ENCODE peak calls at places on chromosomes 7 and 10, in ten cellular contexts. M, S, P, G, B, H, T, J, R and I are unnamed samples.

GRCh38 chr7:76280408-76280807 is 22.1 kb upstream of the HSPB1 start:
- DNase-seq in M (no peak), S (no peak), P (no peak), G (peak), B (no peak), H (no peak), T (no peak), J (no peak), R (no peak), I (no peak)

GRCh38 chr7:27204851-27205322 is 5.0 kb upstream of the HOXA13 start:
- DNase-seq in M (no peak), S (peak), P (no peak), G (no peak), B (no peak), H (no peak), T (no peak), J (no peak), R (no peak), I (peak)

GRCh38 chr10:59273453-59273852 is 88.9 kb downstream of the FAM13C start:
- DNase-seq in M (peak), S (no peak), P (no peak), G (no peak), B (no peak), H (no peak), T (peak), J (no peak), R (no peak), I (no peak)

GRCh38 chr7:116434820-116435341 is 64.7 kb upstream of the CAV2 start:
- DNase-seq in M (peak), S (no peak), P (no peak), G (no peak), B (peak), H (no peak), T (peak), J (no peak), R (peak), I (no peak)

GRCh38 chr7:34080513-34080912 is 175.2 kb downstream of the BMPER start:
- DNase-seq in M (no peak), S (no peak), P (no peak), G (no peak), B (peak), H (no peak), T (peak), J (no peak), R (no peak), I (no peak)

GRCh38 chr10:128361487-128361886 is 235.3 kb upstream of the MKI67 start:
- DNase-seq in M (no peak), S (no peak), P (no peak), G (no peak), B (no peak), H (no peak), T (no peak), J (no peak), R (no peak), I (no peak)

GRCh38 chr7:149302222-149302621 is 40.2 kb downstream of the ZNF783 start:
- DNase-seq in M (no peak), S (peak), P (no peak), G (peak), B (no peak), H (no peak), T (no peak), J (no peak), R (no peak), I (no peak)

GRCh38 chr10:116038259-116038658 is 234.7 kb downstream of the GFRA1 start:
- DNase-seq in M (peak), S (no peak), P (peak), G (no peak), B (peak), H (no peak), T (peak), J (no peak), R (no peak), I (no peak)

GRCh38 chr10:624605-625334 is 64.7 kb downstream of the DIP2C start:
- DNase-seq in M (peak), S (no peak), P (peak), G (peak), B (peak), H (peak), T (peak), J (peak), R (no peak), I (peak)

GRCh38 chr7:107971613-107972012 is 31.3 kb downstream of the LAMB1 start:
- DNase-seq in M (no peak), S (no peak), P (no peak), G (no peak), B (no peak), H (no peak), T (peak), J (peak), R (no peak), I (no peak)

GRCh38 chr10:71316081-71316785 is 2.8 kb upstream of the SLC29A3 start:
- DNase-seq in M (no peak), S (no peak), P (no peak), G (no peak), B (no peak), H (no peak), T (peak), J (no peak), R (no peak), I (no peak)

GRCh38 chr10:122878799-122879338 is 512 bp downstream of the FAM24B start:
- DNase-seq in M (no peak), S (no peak), P (no peak), G (peak), B (no peak), H (no peak), T (peak), J (no peak), R (no peak), I (no peak)

GRCh38 chr10:46543379-46544014 is 13.0 kb downstream of the GPRIN2 start:
- DNase-seq in M (no peak), S (no peak), P (no peak), G (peak), B (no peak), H (peak), T (no peak), J (peak), R (no peak), I (peak)

GRCh38 chr7:111108526-111108925 is 17.6 kb downstream of the LRRN3 start:
- DNase-seq in M (peak), S (no peak), P (no peak), G (no peak), B (peak), H (no peak), T (peak), J (no peak), R (no peak), I (no peak)

GRCh38 chr7:77958436-77958835 is 159.9 kb downstream of the PHTF2 start:
- DNase-seq in M (no peak), S (no peak), P (no peak), G (no peak), B (no peak), H (no peak), T (no peak), J (no peak), R (no peak), I (no peak)

GRCh38 chr10:22343761-22344160 is 1.5 kb upstream of the SPAG6 start:
- DNase-seq in M (no peak), S (no peak), P (no peak), G (no peak), B (no peak), H (no peak), T (no peak), J (no peak), R (no peak), I (no peak)

GRCh38 chr7:140639366-140640053 is 1.1 kb downstream of the DENND2A start:
- DNase-seq in M (peak), S (no peak), P (no peak), G (peak), B (peak), H (peak), T (peak), J (no peak), R (no peak), I (peak)

GRCh38 chr7:116966606-116967005 is 13.3 kb downstream of the ST7 start:
- DNase-seq in M (no peak), S (no peak), P (no peak), G (no peak), B (no peak), H (no peak), T (no peak), J (no peak), R (no peak), I (no peak)

GRCh38 chr7:18337425-18337824 is 158.1 kb upstream of the HDAC9 start:
- DNase-seq in M (no peak), S (no peak), P (no peak), G (no peak), B (no peak), H (no peak), T (no peak), J (no peak), R (no peak), I (no peak)

GRCh38 chr7:27914409-27914808 is 174.4 kb downstream of the TAX1BP1 start:
- DNase-seq in M (no peak), S (no peak), P (no peak), G (no peak), B (no peak), H (no peak), T (no peak), J (no peak), R (no peak), I (no peak)

GRCh38 chr10:49760789-49761188 is 1.3 kb downstream of the OGDHL start:
- DNase-seq in M (no peak), S (no peak), P (no peak), G (peak), B (no peak), H (no peak), T (no peak), J (no peak), R (no peak), I (no peak)

GRCh38 chr10:22010973-22011408 is 7.5 kb upstream of the DNAJC1 start:
- DNase-seq in M (peak), S (no peak), P (no peak), G (no peak), B (no peak), H (no peak), T (peak), J (no peak), R (peak), I (no peak)

GRCh38 chr10:86310291-86310690 is 56.3 kb downstream of the GRID1 start:
- DNase-seq in M (no peak), S (no peak), P (peak), G (no peak), B (no peak), H (no peak), T (no peak), J (no peak), R (no peak), I (peak)

GRCh38 chr7:99601656-99602310 is 3.7 kb downstream of the TMEM225B start:
- DNase-seq in M (no peak), S (no peak), P (no peak), G (no peak), B (no peak), H (no peak), T (no peak), J (no peak), R (no peak), I (no peak)

GRCh38 chr7:141455686-141456085 is 95.5 kb upstream of the AGK start:
- DNase-seq in M (no peak), S (no peak), P (no peak), G (no peak), B (no peak), H (no peak), T (no peak), J (no peak), R (no peak), I (no peak)

GRCh38 chr10:127453706-127454105 is 95.4 kb upstream of the NPS start:
- DNase-seq in M (no peak), S (no peak), P (no peak), G (no peak), B (no peak), H (no peak), T (no peak), J (no peak), R (no peak), I (no peak)

GRCh38 chr10:111766464-111766863 is 417.1 kb downstream of the GPAM start:
- DNase-seq in M (no peak), S (no peak), P (no peak), G (no peak), B (no peak), H (no peak), T (no peak), J (no peak), R (no peak), I (no peak)

GRCh38 chr10:375885-376505 is 240.7 kb downstream of the ZMYND11 start:
- DNase-seq in M (no peak), S (no peak), P (no peak), G (no peak), B (no peak), H (no peak), T (no peak), J (no peak), R (no peak), I (no peak)

GRCh38 chr10:26787362-26787761 is 73.4 kb downstream of the ABI1 start:
- DNase-seq in M (no peak), S (no peak), P (no peak), G (no peak), B (no peak), H (no peak), T (no peak), J (no peak), R (no peak), I (no peak)

GRCh38 chr7:133230591-133231194 is 22.2 kb upstream of the EXOC4 start:
- DNase-seq in M (peak), S (no peak), P (no peak), G (peak), B (peak), H (no peak), T (peak), J (no peak), R (peak), I (peak)

GRCh38 chr7:130881799-130882141 is 147.8 kb upstream of the KLF14 start:
- DNase-seq in M (no peak), S (no peak), P (no peak), G (no peak), B (no peak), H (no peak), T (no peak), J (no peak), R (no peak), I (no peak)

GRCh38 chr7:24476227-24476626 is 97.0 kb upstream of the PALS2 start:
- DNase-seq in M (no peak), S (no peak), P (no peak), G (no peak), B (no peak), H (no peak), T (no peak), J (no peak), R (no peak), I (no peak)

GRCh38 chr7:116786791-116787443 is 75.5 kb upstream of the CAPZA2 start:
- DNase-seq in M (peak), S (no peak), P (no peak), G (no peak), B (no peak), H (no peak), T (peak), J (no peak), R (no peak), I (no peak)

GRCh38 chr10:53690556-53691240 is 918.1 kb upstream of the MBL2 start:
- DNase-seq in M (no peak), S (no peak), P (no peak), G (peak), B (no peak), H (no peak), T (no peak), J (no peak), R (no peak), I (no peak)

GRCh38 chr10:4033341-4033896 is 248.4 kb upstream of the KLF6 start:
- DNase-seq in M (no peak), S (no peak), P (no peak), G (no peak), B (no peak), H (no peak), T (no peak), J (no peak), R (no peak), I (no peak)

GRCh38 chr10:109740436-109740835 is 182.9 kb downstream of the XPNPEP1 start:
- DNase-seq in M (peak), S (no peak), P (no peak), G (no peak), B (no peak), H (no peak), T (peak), J (no peak), R (no peak), I (no peak)

GRCh38 chr7:9231683-9232082 is 798.3 kb downstream of the NXPH1 start:
- DNase-seq in M (no peak), S (no peak), P (no peak), G (no peak), B (no peak), H (no peak), T (no peak), J (no peak), R (no peak), I (no peak)

GRCh38 chr7:134750083-134751062 is 29.1 kb upstream of the CALD1 start:
- DNase-seq in M (peak), S (no peak), P (no peak), G (peak), B (no peak), H (peak), T (peak), J (no peak), R (peak), I (peak)

GRCh38 chr7:128447944-128448556 is 7.6 kb upstream of the HILPDA start:
- DNase-seq in M (no peak), S (no peak), P (no peak), G (no peak), B (no peak), H (no peak), T (no peak), J (no peak), R (no peak), I (no peak)

GRCh38 chr7:157555308-157555707 is 218.5 kb downstream of the DNAJB6 start:
- DNase-seq in M (peak), S (no peak), P (peak), G (no peak), B (peak), H (no peak), T (no peak), J (no peak), R (no peak), I (no peak)

GRCh38 chr7:126805351-126805750 is 447.4 kb downstream of the GRM8 start:
- DNase-seq in M (no peak), S (no peak), P (no peak), G (no peak), B (no peak), H (no peak), T (no peak), J (no peak), R (no peak), I (no peak)

GRCh38 chr7:126801738-126802137 is 451.0 kb downstream of the GRM8 start:
- DNase-seq in M (no peak), S (no peak), P (no peak), G (no peak), B (no peak), H (no peak), T (no peak), J (no peak), R (no peak), I (no peak)

GRCh38 chr7:126803990-126804389 is 448.8 kb downstream of the GRM8 start:
- DNase-seq in M (no peak), S (no peak), P (no peak), G (peak), B (peak), H (no peak), T (no peak), J (no peak), R (no peak), I (no peak)

GRCh38 chr7:126804604-126805003 is 448.1 kb downstream of the GRM8 start:
- DNase-seq in M (no peak), S (no peak), P (no peak), G (no peak), B (no peak), H (no peak), T (no peak), J (no peak), R (no peak), I (no peak)

GRCh38 chr7:126803060-126803665 is 449.6 kb downstream of the GRM8 start:
- DNase-seq in M (peak), S (no peak), P (no peak), G (peak), B (peak), H (no peak), T (peak), J (no peak), R (peak), I (peak)
- TF ChIP-seq CTCF in M (peak), S (no peak), P (peak), G (peak), B (peak), H (no peak), T (peak), J (peak), R (peak), I (peak)

GRCh38 chr10:76085773-76086570 is 654.5 kb downstream of the LRMDA start:
- DNase-seq in M (no peak), S (no peak), P (no peak), G (no peak), B (no peak), H (no peak), T (no peak), J (no peak), R (no peak), I (no peak)

GRCh38 chr10:76085002-76085401 is 653.6 kb downstream of the LRMDA start:
- DNase-seq in M (no peak), S (no peak), P (no peak), G (no peak), B (no peak), H (no peak), T (no peak), J (no peak), R (no peak), I (no peak)

GRCh38 chr10:76082956-76083355 is 651.5 kb downstream of the LRMDA start:
- DNase-seq in M (peak), S (no peak), P (no peak), G (no peak), B (peak), H (no peak), T (peak), J (no peak), R (peak), I (no peak)

GRCh38 chr10:76089626-76090185 is 658.3 kb downstream of the LRMDA start:
- DNase-seq in M (no peak), S (no peak), P (no peak), G (no peak), B (no peak), H (no peak), T (no peak), J (no peak), R (no peak), I (no peak)

GRCh38 chr10:76086571-76087260 is 655.3 kb downstream of the LRMDA start:
- DNase-seq in M (peak), S (no peak), P (peak), G (peak), B (peak), H (peak), T (peak), J (no peak), R (no peak), I (no peak)
- TF ChIP-seq CTCF in M (peak), S (peak), P (peak), G (peak), B (peak), H (peak), T (peak), J (peak), R (peak), I (peak)

DNA sequence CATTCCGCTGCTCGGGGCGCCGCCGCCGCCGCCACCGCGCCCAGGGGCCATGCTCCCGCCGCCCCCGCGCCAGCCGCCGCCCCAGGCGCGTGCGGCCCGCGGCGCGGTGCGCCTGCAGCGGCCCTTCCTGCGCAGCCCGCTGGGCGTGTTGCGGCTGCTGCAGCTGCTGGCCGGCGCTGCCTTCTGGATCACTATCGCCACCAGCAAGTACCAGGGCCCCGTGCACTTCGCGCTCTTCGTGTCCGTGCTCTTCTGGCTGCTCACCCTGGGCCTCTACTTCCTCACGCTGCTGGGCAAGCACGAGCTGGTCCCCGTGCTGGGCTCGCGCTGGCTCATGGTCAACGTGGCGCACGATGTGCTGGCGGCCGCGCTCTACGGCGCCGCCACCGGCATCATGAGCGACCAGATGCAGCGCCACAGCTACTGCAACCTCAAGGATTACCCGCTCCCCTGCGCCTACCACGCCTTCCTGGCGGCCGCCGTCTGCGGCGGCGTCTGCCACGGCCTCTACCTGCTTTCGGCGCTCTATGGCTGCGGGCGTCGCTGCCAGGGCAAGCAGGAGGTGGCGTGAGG is 384 bp downstream of the MARVELD1 start:
- DNase-seq in M (peak), S (no peak), P (peak), G (peak), B (peak), H (peak), T (peak), J (peak), R (no peak), I (peak)
- TF ChIP-seq CTCF in M (no peak), S (no peak), P (no peak), G (peak), B (no peak), H (peak), T (peak), J (peak), R (no peak), I (no peak)

GRCh38 chr7:2482725-2483451 is 6.7 kb upstream of the GRIFIN start:
- DNase-seq in M (peak), S (no peak), P (no peak), G (no peak), B (no peak), H (no peak), T (peak), J (no peak), R (no peak), I (no peak)
- TF ChIP-seq CTCF in M (no peak), S (no peak), P (no peak), G (peak), B (no peak), H (no peak), T (no peak), J (no peak), R (no peak), I (no peak)